ENCODE peak calls at places on chromosome 7, in eight cellular contexts. G is RWPE1; L is chondrocyte; U is CD8-positive, alpha-beta T cell; Y is colonic mucosa; W is heart right ventricle; V is fibroblast of the aortic adventitia; X is psoas muscle. Z is an unnamed sample.

GRCh38 chr7:69645683-69646082 is 47.4 kb downstream of the AUTS2 start:
- DNase-seq in G (no peak), L (no peak), U (no peak), Y (no peak), W (no peak), V (no peak), X (no peak), Z (no peak)

GRCh38 chr7:95577137-95577536 is 19.2 kb downstream of the PDK4 start:
- DNase-seq in G (peak), L (no peak), U (no peak), Y (no peak), W (no peak), V (no peak), X (no peak), Z (no peak)

GRCh38 chr7:54664235-54665228 is 94.5 kb downstream of the SEC61G start:
- DNase-seq in G (peak), L (no peak), U (no peak), Y (peak), W (peak), V (peak), X (peak), Z (peak)

GRCh38 chr7:37445064-37445723 is 3.5 kb downstream of the ELMO1 start:
- DNase-seq in G (no peak), L (no peak), U (no peak), Y (no peak), W (no peak), V (no peak), X (no peak), Z (no peak)

GRCh38 chr7:82105463-82105862 is 335.6 kb upstream of the HGF start:
- DNase-seq in G (peak), L (no peak), U (no peak), Y (no peak), W (no peak), V (peak), X (no peak), Z (no peak)

GRCh38 chr7:98286093-98286525 is 4.6 kb downstream of the BRI3 start:
- DNase-seq in G (peak), L (no peak), U (no peak), Y (peak), W (peak), V (peak), X (peak), Z (no peak)

GRCh38 chr7:155189600-155189989 is 108.1 kb upstream of the INSIG1 start:
- DNase-seq in G (no peak), L (no peak), U (no peak), Y (no peak), W (no peak), V (no peak), X (no peak), Z (no peak)

GRCh38 chr7:135512135-135512887 is 2.4 kb upstream of the CNOT4 start:
- DNase-seq in G (peak), L (no peak), U (no peak), Y (peak), W (no peak), V (peak), X (no peak), Z (no peak)

GRCh38 chr7:82210422-82211184 is 233.0 kb downstream of the CACNA2D1 start:
- DNase-seq in G (no peak), L (no peak), U (no peak), Y (no peak), W (no peak), V (peak), X (no peak), Z (no peak)

GRCh38 chr7:82726038-82726800 is 282.6 kb upstream of the CACNA2D1 start:
- DNase-seq in G (no peak), L (no peak), U (no peak), Y (no peak), W (no peak), V (no peak), X (no peak), Z (no peak)

GRCh38 chr7:23298141-23298851 is 843 bp upstream of the MALSU1 start:
- DNase-seq in G (peak), L (no peak), U (no peak), Y (no peak), W (no peak), V (peak), X (no peak), Z (no peak)

GRCh38 chr7:90580051-90580450 is 16.1 kb upstream of the CDK14 start:
- DNase-seq in G (peak), L (no peak), U (no peak), Y (no peak), W (no peak), V (no peak), X (no peak), Z (no peak)

GRCh38 chr7:96299496-96299895 is 22.4 kb downstream of the SLC25A13 start:
- DNase-seq in G (no peak), L (no peak), U (no peak), Y (no peak), W (no peak), V (no peak), X (no peak), Z (no peak)

GRCh38 chr7:75732016-75732521 is 6.7 kb downstream of the HIP1 start:
- DNase-seq in G (no peak), L (no peak), U (no peak), Y (no peak), W (no peak), V (no peak), X (no peak), Z (no peak)

GRCh38 chr7:32062150-32062549 is 8.1 kb downstream of the PDE1C start:
- DNase-seq in G (peak), L (no peak), U (no peak), Y (peak), W (peak), V (peak), X (peak), Z (peak)

GRCh38 chr7:140403878-140404564 is at the start of gene RAB19:
- DNase-seq in G (peak), L (peak), U (peak), Y (peak), W (no peak), V (no peak), X (no peak), Z (peak)

GRCh38 chr7:33744293-33744692 is 161.0 kb upstream of the BMPER start:
- DNase-seq in G (no peak), L (no peak), U (no peak), Y (no peak), W (no peak), V (no peak), X (no peak), Z (no peak)

GRCh38 chr7:12458520-12459131 is 55.0 kb upstream of the VWDE start:
- DNase-seq in G (peak), L (no peak), U (no peak), Y (no peak), W (no peak), V (peak), X (no peak), Z (no peak)

DNA sequence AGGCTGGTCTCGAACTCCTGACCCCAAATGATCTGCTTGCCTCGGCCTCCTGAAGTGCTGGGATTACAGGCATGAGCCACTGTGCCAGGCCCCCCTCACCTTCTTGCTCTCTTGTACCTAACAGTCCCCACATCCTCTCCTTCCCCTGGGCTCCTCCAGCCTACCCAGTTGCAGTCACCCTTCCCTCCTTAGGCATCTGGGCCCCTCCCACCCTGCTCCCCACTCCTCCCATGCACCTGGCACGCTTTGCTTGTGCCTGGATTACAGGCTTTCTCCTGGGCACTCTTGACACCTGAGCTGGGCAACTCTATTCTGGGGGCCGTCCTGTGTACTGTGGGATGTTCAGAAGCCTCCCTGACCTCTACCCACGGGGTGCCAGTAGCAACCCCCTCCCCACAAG is 3.0 kb downstream of the CLDN15 start:
- DNase-seq in G (no peak), L (no peak), U (no peak), Y (no peak), W (no peak), V (no peak), X (no peak), Z (no peak)
- TF ChIP-seq CTCF in G (no peak), L (no peak), U (no peak), Y (no peak), W (no peak), V (no peak), X (no peak), Z (no peak)

GRCh38 chr7:110519851-110520250 is 571.1 kb upstream of the LRRN3 start:
- DNase-seq in G (no peak), L (no peak), U (no peak), Y (no peak), W (no peak), V (no peak), X (no peak), Z (no peak)

GRCh38 chr7:110522751-110523200 is 568.2 kb upstream of the LRRN3 start:
- DNase-seq in G (peak), L (no peak), U (no peak), Y (peak), W (no peak), V (no peak), X (no peak), Z (no peak)

GRCh38 chr7:110522061-110522750 is 568.7 kb upstream of the LRRN3 start:
- DNase-seq in G (no peak), L (no peak), U (no peak), Y (no peak), W (no peak), V (no peak), X (no peak), Z (no peak)

GRCh38 chr7:110521357-110521756 is 569.6 kb upstream of the LRRN3 start:
- DNase-seq in G (no peak), L (no peak), U (no peak), Y (no peak), W (no peak), V (no peak), X (no peak), Z (no peak)
- TF ChIP-seq CTCF in G (no peak), L (no peak), U (no peak), Y (no peak), W (no peak), V (no peak), X (no peak), Z (no peak)

DNA sequence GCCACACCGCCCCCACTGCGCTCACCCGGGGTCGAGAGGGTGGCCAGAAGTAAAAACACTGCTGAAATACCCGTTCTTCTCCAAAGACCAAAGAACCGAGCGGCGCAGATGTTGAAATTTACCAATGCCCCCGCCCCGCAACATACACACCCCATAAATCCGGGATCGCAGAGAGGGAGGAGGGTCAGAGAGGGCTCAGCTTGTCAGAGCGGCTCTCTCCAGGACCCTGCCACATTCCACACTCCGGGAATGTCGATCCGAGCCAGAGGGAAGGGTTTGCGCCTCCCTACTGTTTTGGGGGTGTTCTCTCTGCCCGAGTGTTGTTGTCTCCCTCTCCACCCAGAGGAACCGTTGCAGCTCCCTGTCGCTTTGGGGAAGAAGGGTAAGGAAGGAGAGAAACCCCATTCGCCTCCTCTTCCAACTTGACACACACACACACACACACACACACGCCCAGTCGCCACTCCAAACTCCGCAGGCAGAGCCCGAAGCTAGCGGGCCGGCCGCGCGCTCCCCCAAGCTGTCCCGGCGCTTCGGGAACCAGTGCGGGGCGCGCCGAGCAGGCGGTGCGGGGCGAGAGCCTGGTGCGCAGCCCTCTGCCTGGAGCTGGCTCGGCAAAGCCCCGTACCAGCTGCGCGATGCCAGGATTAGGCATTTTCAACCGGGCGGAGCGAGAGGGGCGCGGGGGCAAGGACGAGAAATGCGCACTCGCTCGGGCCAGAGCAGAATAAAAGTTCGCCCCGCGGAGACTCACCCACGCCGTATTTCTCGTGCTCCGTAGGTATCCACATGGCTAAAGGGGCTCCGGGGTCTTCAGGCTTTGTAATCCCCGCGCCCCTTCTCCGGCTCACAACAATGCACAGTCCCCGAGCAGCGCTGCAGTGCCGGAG is 606 bp downstream of the DOCK4 start:
- DNase-seq in G (peak), L (peak), U (peak), Y (peak), W (peak), V (peak), X (peak), Z (peak)
- TF ChIP-seq CTCF in G (no peak), L (peak), U (no peak), Y (no peak), W (no peak), V (no peak), X (no peak), Z (no peak)

GRCh38 chr7:158229945-158230344 is 357.7 kb downstream of the PTPRN2 start:
- DNase-seq in G (no peak), L (no peak), U (no peak), Y (no peak), W (no peak), V (no peak), X (no peak), Z (no peak)

GRCh38 chr7:158228986-158229385 is 358.6 kb downstream of the PTPRN2 start:
- DNase-seq in G (no peak), L (peak), U (no peak), Y (no peak), W (no peak), V (no peak), X (no peak), Z (no peak)

GRCh38 chr7:158227258-158227657 is 360.4 kb downstream of the PTPRN2 start:
- DNase-seq in G (no peak), L (no peak), U (no peak), Y (no peak), W (no peak), V (no peak), X (no peak), Z (no peak)

DNA sequence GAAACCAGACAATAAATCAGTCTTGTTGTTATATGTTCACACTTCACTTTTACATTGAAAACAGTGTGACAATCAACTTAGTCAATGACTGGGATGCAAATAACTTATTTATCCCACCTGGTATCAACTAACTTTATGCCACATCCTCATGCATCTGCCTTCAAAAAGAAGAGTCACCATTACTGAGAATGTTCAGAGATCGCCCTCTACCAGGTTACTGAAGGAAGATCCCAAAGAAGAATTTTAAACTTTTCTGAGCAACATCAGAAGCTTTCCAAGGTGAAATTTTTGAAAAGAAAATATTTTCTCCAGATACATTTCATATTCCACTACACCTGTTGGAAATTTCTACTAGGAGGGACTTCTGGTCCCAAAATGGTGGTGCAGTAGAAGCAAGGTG is 359.5 kb downstream of the PTPRN2 start:
- DNase-seq in G (no peak), L (no peak), U (no peak), Y (no peak), W (no peak), V (no peak), X (no peak), Z (no peak)
- TF ChIP-seq CTCF in G (no peak), L (no peak), U (no peak), Y (no peak), W (no peak), V (no peak), X (no peak), Z (no peak)

GRCh38 chr7:64307254-64308018 is 6.3 kb upstream of the ZNF736 start:
- DNase-seq in G (peak), L (no peak), U (peak), Y (peak), W (peak), V (peak), X (peak), Z (no peak)
- TF ChIP-seq CTCF in G (no peak), L (no peak), U (no peak), Y (no peak), W (no peak), V (no peak), X (no peak), Z (no peak)

GRCh38 chr7:149210551-149210950 is 15.2 kb downstream of the ZNF282 start:
- DNase-seq in G (no peak), L (no peak), U (no peak), Y (no peak), W (no peak), V (no peak), X (no peak), Z (no peak)

GRCh38 chr7:149205690-149206381 is 10.5 kb downstream of the ZNF282 start:
- DNase-seq in G (no peak), L (peak), U (no peak), Y (no peak), W (no peak), V (no peak), X (no peak), Z (peak)

GRCh38 chr7:149207324-149208035 is 12.1 kb downstream of the ZNF282 start:
- DNase-seq in G (no peak), L (no peak), U (no peak), Y (no peak), W (no peak), V (no peak), X (no peak), Z (no peak)

GRCh38 chr7:149214020-149214720 is 18.8 kb downstream of the ZNF282 start:
- DNase-seq in G (no peak), L (no peak), U (no peak), Y (no peak), W (no peak), V (no peak), X (no peak), Z (no peak)

DNA sequence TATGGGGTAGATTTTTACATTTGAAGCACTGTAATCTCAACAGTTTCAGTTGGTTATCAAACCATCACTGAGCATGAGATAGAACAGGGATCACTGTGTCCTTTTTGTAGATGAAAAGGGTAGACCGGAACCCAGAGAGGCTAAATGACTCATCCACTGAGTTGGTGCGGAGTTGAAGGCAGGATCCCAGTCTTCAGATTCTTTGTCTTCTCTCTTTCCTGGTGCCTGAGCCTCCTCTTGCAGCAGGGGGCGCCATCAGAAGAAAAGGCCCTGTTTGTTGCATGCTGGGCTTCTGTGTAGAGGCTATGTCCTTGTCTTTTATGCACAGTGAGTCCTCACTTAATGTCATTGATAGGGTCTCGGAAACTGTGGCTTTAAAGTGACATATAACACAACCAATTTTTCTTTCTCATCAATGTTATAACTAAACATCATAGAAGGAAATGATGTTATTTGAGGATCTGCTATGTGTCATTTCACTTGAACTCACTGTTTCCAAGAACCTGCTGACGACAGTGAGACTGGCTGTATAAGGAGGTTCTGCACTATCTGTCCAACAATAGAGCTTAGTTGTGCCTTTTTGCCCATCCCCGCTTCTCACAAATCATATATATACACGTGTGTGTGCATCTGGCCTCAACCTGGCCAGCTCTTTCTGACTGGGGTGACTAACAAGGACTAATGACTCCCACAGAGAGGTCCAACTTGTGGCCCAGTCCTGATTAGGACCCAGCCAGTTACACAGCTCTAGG is 14.3 kb downstream of the ZNF282 start:
- DNase-seq in G (peak), L (no peak), U (peak), Y (peak), W (no peak), V (peak), X (no peak), Z (no peak)
- TF ChIP-seq CTCF in G (no peak), L (peak), U (peak), Y (peak), W (peak), V (peak), X (no peak), Z (peak)

DNA sequence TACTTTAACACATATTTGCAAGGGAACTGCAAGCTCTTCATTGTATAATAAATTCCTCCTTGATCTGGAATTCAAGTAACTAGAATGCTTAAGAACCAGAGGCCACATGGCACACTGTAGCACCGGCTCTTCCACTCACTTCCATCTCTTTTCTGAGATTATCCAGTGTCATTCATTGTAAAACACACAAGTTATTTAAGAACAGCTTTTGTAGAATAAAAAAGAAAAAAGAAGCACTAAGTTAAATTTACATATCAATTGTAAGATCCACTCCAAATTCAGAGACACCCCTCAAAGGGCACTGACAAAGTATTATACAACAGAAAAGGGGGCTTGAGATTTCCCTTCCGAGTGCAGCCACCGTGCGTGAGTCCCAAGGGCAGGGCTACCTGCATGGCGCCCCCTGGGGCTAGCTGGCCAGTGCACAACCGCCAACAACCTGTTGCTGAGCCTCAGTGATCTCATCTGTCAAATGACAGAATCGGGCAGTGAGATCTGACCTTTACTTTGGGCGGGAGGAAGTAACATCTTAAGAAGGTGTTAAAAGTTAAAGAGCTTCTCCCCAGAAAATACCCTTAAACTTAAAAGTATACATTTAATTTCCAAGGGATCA is 12.5 kb downstream of the GLI3 start:
- DNase-seq in G (no peak), L (no peak), U (no peak), Y (no peak), W (no peak), V (no peak), X (no peak), Z (no peak)
- TF ChIP-seq CTCF in G (no peak), L (no peak), U (no peak), Y (no peak), W (no peak), V (no peak), X (no peak), Z (peak)

DNA sequence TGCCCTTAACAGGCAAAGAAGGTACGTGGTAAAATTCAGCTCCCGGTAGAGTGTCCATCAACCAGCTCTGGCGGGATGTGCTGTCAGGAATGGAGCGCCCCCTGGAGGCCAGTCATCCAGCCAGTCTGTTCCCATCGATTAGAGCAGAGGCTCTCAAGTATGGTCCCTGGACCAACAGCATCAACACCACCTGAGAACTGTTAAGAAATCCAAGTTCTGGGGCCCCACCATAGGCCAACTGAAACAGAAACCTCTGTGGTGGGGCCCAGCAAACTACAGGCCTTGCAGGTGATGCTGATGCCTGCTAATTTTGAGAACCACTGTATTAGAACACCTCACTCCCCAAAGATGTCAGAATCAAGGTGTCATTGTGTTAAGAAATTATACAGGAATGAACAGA is 109.2 kb downstream of the DPY19L1 start:
- DNase-seq in G (no peak), L (no peak), U (peak), Y (peak), W (peak), V (no peak), X (peak), Z (peak)
- TF ChIP-seq CTCF in G (peak), L (peak), U (peak), Y (peak), W (peak), V (peak), X (peak), Z (peak)

Z was measured in progenitor cell of endocrine pancreas.